ENCODE peak calls at places on chromosome 20, in eight cellular contexts. J, A, W, G, Z, T, N and L are unnamed samples.

GRCh38 chr20:31974975-31975481 is 7.1 kb downstream of the XKR7 start:
- DNase-seq in J (peak; percentile 84), A (no peak), W (no peak), G (no peak), Z (no peak), T (no peak), N (no peak), L (peak; percentile 89)

GRCh38 chr20:10671221-10671849 is 2.5 kb downstream of the JAG1 start:
- DNase-seq in J (peak; percentile 80), A (peak; percentile 96), W (peak; percentile 95), G (no peak), Z (peak; percentile 93), T (peak; percentile 28), N (peak; percentile 89), L (peak; percentile 85)

GRCh38 chr20:2151805-2152727 is 50.4 kb downstream of the STK35 start:
- DNase-seq in J (no peak), A (peak; percentile 88), W (peak; percentile 76), G (no peak), Z (peak; percentile 29), T (no peak), N (no peak), L (no peak)

GRCh38 chr20:23147964-23148720 is 62.0 kb upstream of the CD93 start:
- DNase-seq in J (no peak), A (peak; percentile 93), W (peak; percentile 94), G (peak; percentile 80), Z (peak; percentile 63), T (no peak), N (no peak), L (no peak)

GRCh38 chr20:22931653-22932052 is 103.5 kb upstream of the SSTR4 start:
- DNase-seq in J (no peak), A (no peak), W (no peak), G (no peak), Z (no peak), T (no peak), N (no peak), L (no peak)

GRCh38 chr20:39269031-39269461 is 306.9 kb downstream of the DHX35 start:
- DNase-seq in J (peak; percentile 81), A (peak; percentile 58), W (peak; percentile 41), G (peak; percentile 13), Z (peak; percentile 73), T (peak; percentile 43), N (peak; percentile 12), L (peak; percentile 75)

GRCh38 chr20:35541118-35541782 is 628 bp upstream of the ERGIC3 start:
- DNase-seq in J (peak; percentile 50), A (no peak), W (peak; percentile 22), G (no peak), Z (no peak), T (no peak), N (no peak), L (peak; percentile 68)

GRCh38 chr20:17895641-17896246 is 72.8 kb downstream of the SNX5 start:
- DNase-seq in J (no peak), A (peak; percentile 89), W (no peak), G (no peak), Z (no peak), T (no peak), N (no peak), L (peak; percentile 54)

GRCh38 chr20:62493886-62494285 is 18.1 kb upstream of the GATA5 start:
- DNase-seq in J (no peak), A (no peak), W (no peak), G (no peak), Z (no peak), T (no peak), N (no peak), L (no peak)

GRCh38 chr20:33262658-33263065 is 20.4 kb upstream of the BPIFB1 start:
- DNase-seq in J (peak; percentile 86), A (peak; percentile 80), W (peak; percentile 74), G (peak; percentile 62), Z (peak; percentile 86), T (peak; percentile 35), N (no peak), L (peak; percentile 85)

GRCh38 chr20:24253321-24253720 is 216.1 kb upstream of the SYNDIG1 start:
- DNase-seq in J (no peak), A (no peak), W (no peak), G (no peak), Z (no peak), T (no peak), N (no peak), L (no peak)

GRCh38 chr20:24254480-24254879 is 214.9 kb upstream of the SYNDIG1 start:
- DNase-seq in J (no peak), A (no peak), W (no peak), G (no peak), Z (no peak), T (no peak), N (no peak), L (no peak)

GRCh38 chr20:24257171-24257570 is 212.3 kb upstream of the SYNDIG1 start:
- DNase-seq in J (no peak), A (peak; percentile 9), W (no peak), G (no peak), Z (no peak), T (no peak), N (no peak), L (no peak)

GRCh38 chr20:24256307-24256706 is 213.1 kb upstream of the SYNDIG1 start:
- DNase-seq in J (no peak), A (no peak), W (no peak), G (no peak), Z (no peak), T (no peak), N (no peak), L (no peak)
- TF ChIP-seq EZH2phosphoT487 in J (no peak), A (no peak), W (no peak), G (no peak), Z (no peak), T (no peak), N (no peak), L (no peak)

GRCh38 chr20:57657537-57658446 is 37.6 kb upstream of the ZBP1 start:
- DNase-seq in J (no peak), A (no peak), W (no peak), G (no peak), Z (no peak), T (peak; percentile 16), N (no peak), L (no peak)
- H4K20me1 ChIP-seq in J (no peaks in the 10 kb centered on the region), A (no peaks in the 10 kb centered on the region), W (no peaks in the 10 kb centered on the region), G (no peaks in the 10 kb centered on the region), Z (peaks cover 5% of the 10 kb centered on the region), T (no peaks in the 10 kb centered on the region), N (no peaks in the 10 kb centered on the region), L (no peaks in the 10 kb centered on the region)

GRCh38 chr20:47127986-47128385 is 228.5 kb downstream of the ZMYND8 start:
- DNase-seq in J (peak; percentile 18), A (no peak), W (no peak), G (no peak), Z (no peak), T (no peak), N (no peak), L (no peak)

GRCh38 chr20:47126374-47126705 is 230.2 kb downstream of the ZMYND8 start:
- DNase-seq in J (no peak), A (peak; percentile 44), W (no peak), G (no peak), Z (no peak), T (no peak), N (no peak), L (no peak)

GRCh38 chr20:47124235-47124717 is 229.6 kb downstream of the EYA2 start:
- DNase-seq in J (no peak), A (peak; percentile 32), W (no peak), G (no peak), Z (no peak), T (no peak), N (no peak), L (no peak)

GRCh38 chr20:47126709-47127108 is 229.8 kb downstream of the ZMYND8 start:
- DNase-seq in J (no peak), A (peak; percentile 74), W (no peak), G (no peak), Z (no peak), T (no peak), N (no peak), L (no peak)

GRCh38 chr20:47125553-47126373 is 230.7 kb downstream of the ZMYND8 start:
- DNase-seq in J (peak; percentile 79), A (peak; percentile 11), W (no peak), G (no peak), Z (no peak), T (no peak), N (no peak), L (peak; percentile 41)
- TF ChIP-seq EZH2phosphoT487 in J (peak; percentile 75), A (no peak), W (no peak), G (no peak), Z (no peak), T (no peak), N (no peak), L (no peak)

GRCh38 chr20:5171074-5171789 is 44.4 kb downstream of the CDS2 start:
- DNase-seq in J (peak; percentile 64), A (no peak), W (no peak), G (no peak), Z (no peak), T (no peak), N (no peak), L (peak; percentile 56)
- H4K20me1 ChIP-seq in J (peaks cover 64% of the 10 kb centered on the region), A (no peaks in the 10 kb centered on the region), W (no peaks in the 10 kb centered on the region), G (no peaks in the 10 kb centered on the region), Z (peaks cover 18% of the 10 kb centered on the region), T (no peaks in the 10 kb centered on the region), N (no peaks in the 10 kb centered on the region), L (peaks cover 13% of the 10 kb centered on the region)

GRCh38 chr20:48627737-48628128 is 200.1 kb downstream of the PREX1 start:
- DNase-seq in J (no peak), A (no peak), W (no peak), G (no peak), Z (no peak), T (no peak), N (no peak), L (no peak)

GRCh38 chr20:48624315-48625020 is 203.3 kb downstream of the PREX1 start:
- DNase-seq in J (no peak), A (no peak), W (no peak), G (no peak), Z (no peak), T (no peak), N (no peak), L (peak; percentile 52)

GRCh38 chr20:48626938-48627736 is 200.7 kb downstream of the PREX1 start:
- DNase-seq in J (no peak), A (no peak), W (no peak), G (no peak), Z (no peak), T (no peak), N (no peak), L (no peak)

GRCh38 chr20:48625136-48625900 is 202.5 kb downstream of the PREX1 start:
- DNase-seq in J (no peak), A (no peak), W (no peak), G (no peak), Z (no peak), T (no peak), N (no peak), L (no peak)

DNA sequence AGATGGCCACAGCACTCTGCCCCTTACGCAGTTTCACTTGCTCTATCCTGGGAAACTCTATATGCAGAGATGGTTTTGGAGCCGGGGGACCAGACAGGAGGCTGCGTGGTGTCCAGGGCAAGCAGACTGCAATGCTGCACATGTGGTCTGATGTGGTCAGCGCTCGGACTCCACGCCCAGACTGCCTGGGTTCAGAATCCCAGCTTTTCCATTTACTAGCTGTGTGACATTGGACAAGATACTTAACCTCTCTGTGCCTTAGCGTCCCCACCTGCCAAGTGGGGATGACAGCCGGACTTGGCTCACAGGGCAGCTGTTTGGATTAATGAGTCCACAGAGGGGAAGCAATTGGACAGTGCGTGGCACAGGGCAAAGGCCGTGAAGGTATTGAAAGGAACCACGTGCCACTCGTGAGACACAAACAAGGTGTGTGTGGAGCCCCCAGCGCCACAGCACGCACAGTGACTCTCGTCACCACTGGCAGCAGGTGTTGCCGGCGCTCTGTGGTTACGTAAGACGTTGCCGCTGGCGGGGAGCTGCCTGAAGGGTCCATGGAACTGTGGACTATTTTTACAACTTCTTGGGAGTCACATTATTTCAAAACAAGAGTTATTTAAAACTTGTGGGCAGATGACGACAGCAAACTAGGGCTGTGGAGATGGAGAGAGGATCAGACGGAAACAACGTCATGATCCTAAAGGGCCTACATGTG is 201.4 kb downstream of the PREX1 start:
- DNase-seq in J (no peak), A (no peak), W (no peak), G (no peak), Z (no peak), T (no peak), N (no peak), L (no peak)
- TF ChIP-seq EZH2phosphoT487 in J (no peak), A (no peak), W (no peak), G (no peak), Z (no peak), T (no peak), N (no peak), L (no peak)